ENCODE peak calls at places on chromosome 1, in eight cellular contexts. H, J, W, E, Q, F, P and L are unnamed samples.

GRCh38 chr1:150764617-150765090 is 924 bp downstream of the CTSS start:
- DNase-seq in H (no peak), J (peak), W (no peak), E (no peak), Q (peak), F (peak), P (no peak), L (peak)

GRCh38 chr1:80212021-80212420 is 1205.5 kb upstream of the ADGRL4 start:
- DNase-seq in H (no peak), J (no peak), W (no peak), E (no peak), Q (no peak), F (peak), P (no peak), L (no peak)

GRCh38 chr1:85580046-85580411 is 532 bp upstream of the CCN1 start:
- DNase-seq in H (peak), J (peak), W (no peak), E (no peak), Q (no peak), F (peak), P (no peak), L (no peak)

GRCh38 chr1:37262439-37263170 is 211.8 kb upstream of the ZC3H12A start:
- DNase-seq in H (no peak), J (no peak), W (no peak), E (no peak), Q (no peak), F (no peak), P (no peak), L (no peak)

GRCh38 chr1:241888232-241888631 is 40.2 kb downstream of the EXO1 start:
- DNase-seq in H (peak), J (no peak), W (no peak), E (no peak), Q (no peak), F (peak), P (no peak), L (no peak)

GRCh38 chr1:21946836-21947587 is 9.9 kb upstream of the HSPG2 start:
- DNase-seq in H (no peak), J (no peak), W (no peak), E (no peak), Q (no peak), F (no peak), P (no peak), L (no peak)

GRCh38 chr1:100847481-100847880 is 47.2 kb downstream of the EXTL2 start:
- DNase-seq in H (no peak), J (peak), W (no peak), E (no peak), Q (no peak), F (peak), P (no peak), L (no peak)

GRCh38 chr1:231407537-231408396 is 14.3 kb downstream of the EGLN1 start:
- DNase-seq in H (no peak), J (peak), W (no peak), E (no peak), Q (no peak), F (peak), P (no peak), L (no peak)

GRCh38 chr1:156616463-156616862 is 2.8 kb upstream of the HAPLN2 start:
- DNase-seq in H (no peak), J (no peak), W (no peak), E (peak), Q (no peak), F (no peak), P (no peak), L (no peak)

GRCh38 chr1:16070640-16071355 is 2.7 kb downstream of the FAM131C start:
- DNase-seq in H (no peak), J (no peak), W (no peak), E (no peak), Q (no peak), F (no peak), P (no peak), L (no peak)